ENCODE peak calls at places on chromosomes 16 and 17, in six cellular contexts. Q, I, L, J, Z and X are unnamed samples.

GRCh38 chr16:528111-529011 is 849 bp downstream of the CAPN15 start:
- DNase-seq in Q (peak; percentile 85), I (no peak), L (no peak), J (peak; percentile 82), Z (peak; percentile 88), X (no peak)

GRCh38 chr16:19595043-19595767 is 39.7 kb downstream of the VPS35L start:
- DNase-seq in Q (no peak), I (no peak), L (no peak), J (peak; percentile 87), Z (peak; percentile 84), X (no peak)

GRCh38 chr16:55700961-55701360 is 45.2 kb downstream of the SLC6A2 start:
- DNase-seq in Q (no peak), I (no peak), L (no peak), J (no peak), Z (no peak), X (no peak)

GRCh38 chr16:66604376-66605176 is at the start of gene CMTM3:
- DNase-seq in Q (peak; percentile 58), I (peak; percentile 63), L (peak; percentile 16), J (peak; percentile 15), Z (peak; percentile 62), X (peak; percentile 46)

GRCh38 chr16:31267332-31268032 is 7.7 kb downstream of the ITGAM start:
- DNase-seq in Q (no peak), I (no peak), L (no peak), J (no peak), Z (peak; percentile 5), X (no peak)

GRCh38 chr17:83061586-83061985 is 17.8 kb upstream of the METRNL start:
- DNase-seq in Q (no peak), I (no peak), L (no peak), J (no peak), Z (no peak), X (no peak)

GRCh38 chr16:85399583-85400284 is 213.4 kb upstream of the GSE1 start:
- DNase-seq in Q (peak; percentile 12), I (no peak), L (no peak), J (no peak), Z (no peak), X (no peak)

GRCh38 chr16:87880117-87880696 is 10.9 kb upstream of the SLC7A5 start:
- DNase-seq in Q (no peak), I (no peak), L (no peak), J (no peak), Z (no peak), X (no peak)

GRCh38 chr17:33137411-33137810 is 145.8 kb downstream of the SPACA3 start:
- DNase-seq in Q (no peak), I (no peak), L (peak; percentile 82), J (no peak), Z (no peak), X (no peak)

GRCh38 chr16:20056436-20056835 is 17.3 kb downstream of the GPR139 start:
- DNase-seq in Q (no peak), I (no peak), L (no peak), J (no peak), Z (no peak), X (no peak)

GRCh38 chr17:4548061-4548461 is 7.1 kb downstream of the MYBBP1A start:
- DNase-seq in Q (no peak), I (no peak), L (no peak), J (no peak), Z (no peak), X (no peak)

GRCh38 chr17:37820313-37821024 is 75.6 kb upstream of the HNF1B start:
- DNase-seq in Q (no peak), I (no peak), L (no peak), J (no peak), Z (peak; percentile 46), X (no peak)

GRCh38 chr17:77504652-77505459 is 364.1 kb downstream of the SEC14L1 start:
- DNase-seq in Q (no peak), I (no peak), L (no peak), J (no peak), Z (no peak), X (no peak)

GRCh38 chr16:30767767-30768465 is 5.8 kb downstream of the RNF40 start:
- DNase-seq in Q (no peak), I (no peak), L (no peak), J (no peak), Z (no peak), X (no peak)

GRCh38 chr17:76461765-76462555 is 5.4 kb upstream of the AANAT start:
- DNase-seq in Q (no peak), I (no peak), L (no peak), J (no peak), Z (no peak), X (no peak)

GRCh38 chr17:29677139-29677834 is 54.6 kb upstream of the CORO6 start:
- DNase-seq in Q (no peak), I (no peak), L (no peak), J (no peak), Z (no peak), X (no peak)

GRCh38 chr17:13002761-13003453 is 14.9 kb downstream of the ELAC2 start:
- DNase-seq in Q (peak; percentile 80), I (no peak), L (peak; percentile 20), J (peak; percentile 48), Z (peak; percentile 69), X (peak; percentile 57)

GRCh38 chr16:27220991-27221390 is 17.7 kb downstream of the KDM8 start:
- DNase-seq in Q (no peak), I (no peak), L (no peak), J (no peak), Z (no peak), X (no peak)

GRCh38 chr16:30010817-30011504 is at the start of gene DOC2A:
- DNase-seq in Q (no peak), I (no peak), L (peak; percentile 41), J (no peak), Z (no peak), X (peak; percentile 67)

GRCh38 chr17:20281860-20282259 is 185.5 kb downstream of the LGALS9B start:
- DNase-seq in Q (peak; percentile 19), I (no peak), L (no peak), J (no peak), Z (no peak), X (peak; percentile 5)

GRCh38 chr17:78338860-78339259 is 21.0 kb downstream of the SOCS3 start:
- DNase-seq in Q (peak; percentile 76), I (no peak), L (no peak), J (no peak), Z (no peak), X (no peak)

GRCh38 chr17:16286009-16286946 is 67.0 kb downstream of the CENPV start:
- DNase-seq in Q (peak; percentile 93), I (peak; percentile 30), L (no peak), J (peak; percentile 98), Z (peak; percentile 99), X (no peak)

GRCh38 chr17:9284884-9285283 is 263.6 kb downstream of the NTN1 start:
- DNase-seq in Q (peak; percentile 38), I (no peak), L (no peak), J (no peak), Z (no peak), X (no peak)

GRCh38 chr17:9931144-9931543 is 26.1 kb upstream of the RCVRN start:
- DNase-seq in Q (no peak), I (no peak), L (no peak), J (no peak), Z (no peak), X (no peak)

GRCh38 chr16:85170066-85171003 is 58.1 kb upstream of the CIBAR2 start:
- DNase-seq in Q (no peak), I (no peak), L (no peak), J (no peak), Z (no peak), X (peak; percentile 59)

GRCh38 chr17:53949473-53950090 is 126.9 kb downstream of the KIF2B start:
- DNase-seq in Q (no peak), I (no peak), L (no peak), J (no peak), Z (no peak), X (no peak)

GRCh38 chr16:49601541-49601940 is 227.9 kb downstream of the C16orf78 start:
- DNase-seq in Q (no peak), I (no peak), L (no peak), J (no peak), Z (no peak), X (no peak)